ENCODE peak calls at places on chromosome 1, in four cellular contexts. C, B, X and Q are unnamed samples.

GRCh38 chr1:64877151-64877550 is 89.2 kb downstream of the JAK1 start:
- DNase-seq in B (no peak), C (no peak), X (no peak), Q (no peak)

GRCh38 chr1:33047839-33048305 is 11.2 kb upstream of the AK2 start:
- DNase-seq in X (no peak), B (no peak), C (no peak), Q (no peak)

GRCh38 chr1:98049370-98050115 is 128.7 kb upstream of the DPYD start:
- DNase-seq in B (no peak), X (no peak), C (no peak), Q (no peak)

GRCh38 chr1:223707270-223708000 is 4.9 kb upstream of the CAPN2 start:
- DNase-seq in C (peak; percentile 90), X (peak; percentile 61), B (peak; percentile 80), Q (peak; percentile 93)

GRCh38 chr1:157154291-157154690 is 16.1 kb upstream of the ETV3 start:
- DNase-seq in C (no peak), B (no peak), X (no peak), Q (no peak)

GRCh38 chr1:3789421-3790300 is 6.6 kb downstream of the LRRC47 start:
- DNase-seq in B (no peak), C (no peak), X (no peak), Q (no peak)

GRCh38 chr1:239858058-239858457 is 233.6 kb upstream of the FMN2 start:
- DNase-seq in X (no peak), C (no peak), B (no peak), Q (no peak)

GRCh38 chr1:94258873-94259331 is 21.5 kb upstream of the ARHGAP29 start:
- DNase-seq in B (no peak), C (peak; percentile 71), X (no peak), Q (peak; percentile 91)

GRCh38 chr1:246165826-246166709 is 341.0 kb downstream of the SMYD3 start:
- DNase-seq in C (no peak), X (no peak), B (no peak), Q (no peak)

GRCh38 chr1:183186820-183187219 is 756 bp downstream of the LAMC2 start:
- DNase-seq in C (no peak), B (no peak), X (no peak), Q (no peak)

GRCh38 chr1:7552402-7552801 is 218.7 kb upstream of the VAMP3 start:
- DNase-seq in B (peak; percentile 50), X (no peak), C (no peak), Q (no peak)

GRCh38 chr1:221276911-221277310 is 397.7 kb downstream of the HLX start:
- DNase-seq in X (no peak), C (no peak), B (no peak), Q (no peak)

GRCh38 chr1:50208296-50208695 is 99.6 kb downstream of the ELAVL4 start:
- DNase-seq in C (no peak), X (no peak), B (no peak), Q (no peak)

GRCh38 chr1:1978108-1978507 is 25.5 kb downstream of the CFAP74 start:
- DNase-seq in B (no peak), C (no peak), X (no peak), Q (no peak)

GRCh38 chr1:5644281-5645134 is 347.7 kb downstream of the NPHP4 start:
- DNase-seq in X (no peak), B (no peak), C (no peak), Q (no peak)

GRCh38 chr1:206695751-206696150 is 11.0 kb downstream of the MAPKAPK2 start:
- DNase-seq in X (no peak), B (no peak), C (no peak), Q (no peak)
- H3K4me1 ChIP-seq in X (peaks cover 25% of the 10 kb centered on the region), B (peaks cover 34% of the 10 kb centered on the region), C (no peaks in the 10 kb centered on the region), Q (peaks cover 100% of the 10 kb centered on the region)

GRCh38 chr1:15621975-15622374 is 4.7 kb downstream of the DDI2 start:
- DNase-seq in B (no peak), X (no peak), C (no peak), Q (no peak)
- H3K4me1 ChIP-seq in B (peaks cover 6% of the 10 kb centered on the region), X (no peaks in the 10 kb centered on the region), C (peaks cover 17% of the 10 kb centered on the region), Q (no peaks in the 10 kb centered on the region)

GRCh38 chr1:29171521-29171920 is 10.2 kb downstream of the SRSF4 start:
- DNase-seq in X (no peak), C (no peak), B (no peak), Q (no peak)

GRCh38 chr1:29167904-29168303 is 13.8 kb downstream of the SRSF4 start:
- DNase-seq in B (no peak), X (no peak), C (no peak), Q (no peak)

GRCh38 chr1:29172415-29172814 is 9.3 kb downstream of the SRSF4 start:
- DNase-seq in X (no peak), C (no peak), B (no peak), Q (no peak)

GRCh38 chr1:29166291-29166878 is 15.3 kb downstream of the SRSF4 start:
- DNase-seq in B (no peak), X (no peak), C (no peak), Q (no peak)

GRCh38 chr1:29171089-29171488 is 10.6 kb downstream of the SRSF4 start:
- DNase-seq in B (no peak), X (no peak), C (no peak), Q (no peak)
- H3K4me1 ChIP-seq in B (peaks cover 6% of the 10 kb centered on the region), X (no peaks in the 10 kb centered on the region), C (no peaks in the 10 kb centered on the region), Q (no peaks in the 10 kb centered on the region)

DNA sequence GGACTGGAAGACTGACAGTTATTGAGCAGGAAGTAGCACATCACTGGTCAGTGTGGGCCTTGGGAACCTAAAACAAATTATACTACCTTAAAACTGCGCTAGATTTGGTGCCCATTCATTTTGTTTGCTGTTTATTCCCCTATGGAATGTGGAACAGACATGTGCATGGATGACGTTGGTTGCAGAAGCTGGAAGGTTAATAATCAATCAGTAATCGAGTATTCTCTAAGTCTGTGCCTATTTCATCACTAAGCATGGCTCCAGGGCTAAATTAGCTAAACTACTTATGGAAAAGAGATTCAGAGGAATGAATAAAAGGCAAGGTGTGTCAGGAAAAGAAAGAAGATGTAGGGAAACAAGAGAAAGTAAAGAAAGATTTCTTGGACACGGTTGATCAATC is 33.5 kb upstream of the DPT start:
- DNase-seq in C (no peak), B (no peak), X (no peak), Q (no peak)
- H3K4me1 ChIP-seq in C (peaks cover 17% of the 10 kb centered on the region), B (no peaks in the 10 kb centered on the region), X (no peaks in the 10 kb centered on the region), Q (no peaks in the 10 kb centered on the region)